ENCODE peak calls at places on chromosomes 4 and X, in eight cellular contexts. One of them, this sample, is unnamed.

GRCh38 chrX:130637591-130637990 is 235.8 kb downstream of the RBMX2 start:
- DNase-seq in left lung: no peak
- DNase-seq in choroid plexus epithelial cell: peak; percentile 77
- DNase-seq in OCI-LY7: no peak
- DNase-seq in H7: no peak
- DNase-seq in MM.1S: no peak
- DNase-seq in astrocyte of the cerebellum: peak; percentile 20
- DNase-seq in ascending aorta: no peak
- DNase-seq in this sample: no peak

GRCh38 chr4:53601251-53601764 is 10.0 kb upstream of the LNX1 start:
- DNase-seq in left lung: no peak
- DNase-seq in choroid plexus epithelial cell: peak; percentile 38
- DNase-seq in OCI-LY7: peak; percentile 56
- DNase-seq in H7: peak; percentile 28
- DNase-seq in MM.1S: peak; percentile 6
- DNase-seq in astrocyte of the cerebellum: no peak
- DNase-seq in ascending aorta: no peak
- DNase-seq in this sample: no peak

GRCh38 chr4:153152453-153153338 is 51.5 kb upstream of the TRIM2 start:
- DNase-seq in left lung: peak; percentile 65
- DNase-seq in choroid plexus epithelial cell: peak; percentile 49
- DNase-seq in OCI-LY7: no peak
- DNase-seq in H7: peak; percentile 57
- DNase-seq in MM.1S: peak; percentile 31
- DNase-seq in astrocyte of the cerebellum: no peak
- DNase-seq in ascending aorta: no peak
- DNase-seq in this sample: no peak

GRCh38 chr4:147351083-147351787 is 129.7 kb upstream of the EDNRA start:
- DNase-seq in left lung: no peak
- DNase-seq in choroid plexus epithelial cell: peak; percentile 34
- DNase-seq in OCI-LY7: no peak
- DNase-seq in H7: no peak
- DNase-seq in MM.1S: no peak
- DNase-seq in astrocyte of the cerebellum: no peak
- DNase-seq in ascending aorta: no peak
- DNase-seq in this sample: no peak

GRCh38 chr4:73406548-73406875 is 2.4 kb downstream of the ALB start:
- DNase-seq in left lung: no peak
- DNase-seq in choroid plexus epithelial cell: no peak
- DNase-seq in OCI-LY7: no peak
- DNase-seq in H7: no peak
- DNase-seq in MM.1S: no peak
- DNase-seq in astrocyte of the cerebellum: no peak
- DNase-seq in ascending aorta: no peak
- DNase-seq in this sample: no peak

GRCh38 chrX:22247169-22247568 is 25.5 kb upstream of the CBLL2 start:
- DNase-seq in left lung: no peak
- DNase-seq in choroid plexus epithelial cell: peak; percentile 48
- DNase-seq in OCI-LY7: no peak
- DNase-seq in H7: no peak
- DNase-seq in MM.1S: no peak
- DNase-seq in astrocyte of the cerebellum: no peak
- DNase-seq in ascending aorta: no peak
- DNase-seq in this sample: no peak

GRCh38 chr4:37483610-37484009 is 202.6 kb downstream of the RELL1 start:
- DNase-seq in left lung: no peak
- DNase-seq in choroid plexus epithelial cell: no peak
- DNase-seq in OCI-LY7: no peak
- DNase-seq in H7: no peak
- DNase-seq in MM.1S: no peak
- DNase-seq in astrocyte of the cerebellum: no peak
- DNase-seq in ascending aorta: no peak
- DNase-seq in this sample: no peak

GRCh38 chrX:148958896-148959295 is 458.5 kb downstream of the AFF2 start:
- DNase-seq in left lung: no peak
- DNase-seq in choroid plexus epithelial cell: no peak
- DNase-seq in OCI-LY7: no peak
- DNase-seq in H7: no peak
- DNase-seq in MM.1S: no peak
- DNase-seq in astrocyte of the cerebellum: no peak
- DNase-seq in ascending aorta: no peak
- DNase-seq in this sample: no peak

GRCh38 chr4:145679520-145679919 is 426 bp upstream of the C4orf51 start:
- DNase-seq in left lung: peak; percentile 66
- DNase-seq in choroid plexus epithelial cell: peak; percentile 80
- DNase-seq in OCI-LY7: no peak
- DNase-seq in H7: no peak
- DNase-seq in MM.1S: no peak
- DNase-seq in astrocyte of the cerebellum: peak; percentile 72
- DNase-seq in ascending aorta: peak; percentile 19
- DNase-seq in this sample: peak; percentile 69

GRCh38 chrX:134692233-134692632 is 34.0 kb upstream of the PLAC1 start:
- DNase-seq in left lung: no peak
- DNase-seq in choroid plexus epithelial cell: no peak
- DNase-seq in OCI-LY7: no peak
- DNase-seq in H7: no peak
- DNase-seq in MM.1S: no peak
- DNase-seq in astrocyte of the cerebellum: no peak
- DNase-seq in ascending aorta: no peak
- DNase-seq in this sample: no peak

GRCh38 chrX:20217279-20217678 is 49.4 kb downstream of the RPS6KA3 start:
- DNase-seq in left lung: no peak
- DNase-seq in choroid plexus epithelial cell: peak; percentile 75
- DNase-seq in OCI-LY7: no peak
- DNase-seq in H7: no peak
- DNase-seq in MM.1S: no peak
- DNase-seq in astrocyte of the cerebellum: peak; percentile 39
- DNase-seq in ascending aorta: no peak
- DNase-seq in this sample: no peak

GRCh38 chrX:84192006-84192405 is 4.0 kb upstream of the RPS6KA6 start:
- DNase-seq in left lung: no peak
- DNase-seq in choroid plexus epithelial cell: no peak
- DNase-seq in OCI-LY7: no peak
- DNase-seq in H7: no peak
- DNase-seq in MM.1S: no peak
- DNase-seq in astrocyte of the cerebellum: no peak
- DNase-seq in ascending aorta: no peak
- DNase-seq in this sample: no peak

GRCh38 chrX:84187501-84188319 is at the start of gene RPS6KA6:
- DNase-seq in left lung: peak; percentile 27
- DNase-seq in choroid plexus epithelial cell: peak; percentile 7
- DNase-seq in OCI-LY7: no peak
- DNase-seq in H7: peak; percentile 40
- DNase-seq in MM.1S: peak; percentile 34
- DNase-seq in astrocyte of the cerebellum: no peak
- DNase-seq in ascending aorta: no peak
- DNase-seq in this sample: no peak

GRCh38 chrX:84186603-84187358 is 1.2 kb downstream of the RPS6KA6 start:
- DNase-seq in left lung: no peak
- DNase-seq in choroid plexus epithelial cell: peak; percentile 0
- DNase-seq in OCI-LY7: no peak
- DNase-seq in H7: no peak
- DNase-seq in MM.1S: peak; percentile 48
- DNase-seq in astrocyte of the cerebellum: no peak
- DNase-seq in ascending aorta: no peak
- DNase-seq in this sample: no peak

GRCh38 chrX:84189125-84189524 is 1.1 kb upstream of the RPS6KA6 start:
- DNase-seq in left lung: no peak
- DNase-seq in choroid plexus epithelial cell: no peak
- DNase-seq in OCI-LY7: no peak
- DNase-seq in H7: no peak
- DNase-seq in MM.1S: no peak
- DNase-seq in astrocyte of the cerebellum: no peak
- DNase-seq in ascending aorta: no peak
- DNase-seq in this sample: no peak

DNA sequence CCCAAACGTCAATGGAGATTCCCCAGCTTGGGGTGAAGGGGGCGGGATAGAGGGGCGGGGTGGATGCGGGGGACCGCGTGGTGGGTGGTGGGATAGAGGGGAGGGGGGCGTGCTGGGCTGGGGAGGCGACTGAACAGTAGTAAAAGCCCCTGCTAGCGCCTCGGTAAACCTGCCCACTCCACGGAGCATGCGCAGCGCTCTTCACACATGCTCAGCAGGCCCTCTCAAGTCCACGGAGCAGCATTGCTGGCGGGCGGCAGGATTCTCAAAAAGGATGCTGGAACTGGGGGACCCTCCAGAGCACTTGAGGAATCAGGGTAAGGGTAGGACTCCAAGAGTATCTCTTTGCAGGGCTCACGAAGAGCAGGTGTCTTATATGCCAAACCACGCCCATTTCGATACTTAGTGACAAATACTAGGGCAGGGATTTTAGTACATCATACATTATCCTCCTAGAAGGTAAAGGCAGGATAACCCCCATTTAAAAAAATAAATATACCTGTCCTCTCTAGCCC is 378 bp upstream of the RPS6KA6 start:
- DNase-seq in left lung: peak; percentile 46
- DNase-seq in choroid plexus epithelial cell: peak; percentile 60
- DNase-seq in OCI-LY7: no peak
- DNase-seq in H7: peak; percentile 57
- DNase-seq in MM.1S: peak; percentile 65
- DNase-seq in astrocyte of the cerebellum: peak; percentile 39
- DNase-seq in ascending aorta: no peak
- DNase-seq in this sample: no peak
- H3K4me3 ChIP-seq in left lung: peak overlapping the region; percentile 39
- H3K4me3 ChIP-seq in choroid plexus epithelial cell: peak overlapping the region; percentile 62
- H3K4me3 ChIP-seq in OCI-LY7: no peak overlapping the region
- H3K4me3 ChIP-seq in H7: peak overlapping the region; percentile 75
- H3K4me3 ChIP-seq in MM.1S: peak overlapping the region; percentile 70
- H3K4me3 ChIP-seq in astrocyte of the cerebellum: peak overlapping the region; percentile 56
- H3K4me3 ChIP-seq in ascending aorta: peak overlapping the region; percentile 81
- H3K4me3 ChIP-seq in this sample: peak overlapping the region; percentile 59

GRCh38 chrX:71911023-71911730 is 532 bp downstream of the NHSL2 start:
- DNase-seq in left lung: no peak
- DNase-seq in choroid plexus epithelial cell: no peak
- DNase-seq in OCI-LY7: no peak
- DNase-seq in H7: peak; percentile 86
- DNase-seq in MM.1S: peak; percentile 42
- DNase-seq in astrocyte of the cerebellum: no peak
- DNase-seq in ascending aorta: no peak
- DNase-seq in this sample: no peak

GRCh38 chrX:71909956-71910355 is 689 bp upstream of the NHSL2 start:
- DNase-seq in left lung: no peak
- DNase-seq in choroid plexus epithelial cell: peak; percentile 25
- DNase-seq in OCI-LY7: no peak
- DNase-seq in H7: peak; percentile 49
- DNase-seq in MM.1S: no peak
- DNase-seq in astrocyte of the cerebellum: no peak
- DNase-seq in ascending aorta: no peak
- DNase-seq in this sample: no peak

GRCh38 chrX:71911731-71912050 is 1.0 kb downstream of the NHSL2 start:
- DNase-seq in left lung: no peak
- DNase-seq in choroid plexus epithelial cell: no peak
- DNase-seq in OCI-LY7: no peak
- DNase-seq in H7: no peak
- DNase-seq in MM.1S: no peak
- DNase-seq in astrocyte of the cerebellum: no peak
- DNase-seq in ascending aorta: no peak
- DNase-seq in this sample: no peak

GRCh38 chrX:71912156-71912555 is 1.5 kb downstream of the NHSL2 start:
- DNase-seq in left lung: no peak
- DNase-seq in choroid plexus epithelial cell: no peak
- DNase-seq in OCI-LY7: no peak
- DNase-seq in H7: no peak
- DNase-seq in MM.1S: no peak
- DNase-seq in astrocyte of the cerebellum: no peak
- DNase-seq in ascending aorta: no peak
- DNase-seq in this sample: no peak

GRCh38 chrX:71910526-71911022 is at the start of gene NHSL2:
- DNase-seq in left lung: no peak
- DNase-seq in choroid plexus epithelial cell: no peak
- DNase-seq in OCI-LY7: no peak
- DNase-seq in H7: peak; percentile 70
- DNase-seq in MM.1S: peak; percentile 50
- DNase-seq in astrocyte of the cerebellum: no peak
- DNase-seq in ascending aorta: no peak
- DNase-seq in this sample: no peak
- H3K4me3 ChIP-seq in left lung: peak within 1 kb of the TSS; percentile 33
- H3K4me3 ChIP-seq in choroid plexus epithelial cell: peak within 1 kb of the TSS; percentile 48
- H3K4me3 ChIP-seq in OCI-LY7: no peak within 1 kb of the TSS
- H3K4me3 ChIP-seq in H7: peak within 1 kb of the TSS; percentile 87
- H3K4me3 ChIP-seq in MM.1S: peak within 1 kb of the TSS; percentile 65
- H3K4me3 ChIP-seq in astrocyte of the cerebellum: peak within 1 kb of the TSS; percentile 37
- H3K4me3 ChIP-seq in ascending aorta: peak within 1 kb of the TSS; percentile 60
- H3K4me3 ChIP-seq in this sample: peak within 1 kb of the TSS; percentile 53

GRCh38 chr4:173525118-173526033 is 4.7 kb downstream of the HAND2 start:
- DNase-seq in left lung: no peak
- DNase-seq in choroid plexus epithelial cell: no peak
- DNase-seq in OCI-LY7: no peak
- DNase-seq in H7: peak; percentile 70
- DNase-seq in MM.1S: no peak
- DNase-seq in astrocyte of the cerebellum: no peak
- DNase-seq in ascending aorta: no peak
- DNase-seq in this sample: no peak

GRCh38 chr4:173527103-173527876 is 2.7 kb downstream of the HAND2 start:
- DNase-seq in left lung: no peak
- DNase-seq in choroid plexus epithelial cell: no peak
- DNase-seq in OCI-LY7: no peak
- DNase-seq in H7: peak; percentile 85
- DNase-seq in MM.1S: no peak
- DNase-seq in astrocyte of the cerebellum: no peak
- DNase-seq in ascending aorta: no peak
- DNase-seq in this sample: no peak

GRCh38 chr4:173528378-173529321 is 1.4 kb downstream of the HAND2 start:
- DNase-seq in left lung: no peak
- DNase-seq in choroid plexus epithelial cell: no peak
- DNase-seq in OCI-LY7: no peak
- DNase-seq in H7: peak; percentile 71
- DNase-seq in MM.1S: no peak
- DNase-seq in astrocyte of the cerebellum: no peak
- DNase-seq in ascending aorta: no peak
- DNase-seq in this sample: no peak

GRCh38 chr4:173526034-173526482 is 4.0 kb downstream of the HAND2 start:
- DNase-seq in left lung: no peak
- DNase-seq in choroid plexus epithelial cell: no peak
- DNase-seq in OCI-LY7: no peak
- DNase-seq in H7: peak; percentile 35
- DNase-seq in MM.1S: no peak
- DNase-seq in astrocyte of the cerebellum: no peak
- DNase-seq in ascending aorta: no peak
- DNase-seq in this sample: no peak

DNA sequence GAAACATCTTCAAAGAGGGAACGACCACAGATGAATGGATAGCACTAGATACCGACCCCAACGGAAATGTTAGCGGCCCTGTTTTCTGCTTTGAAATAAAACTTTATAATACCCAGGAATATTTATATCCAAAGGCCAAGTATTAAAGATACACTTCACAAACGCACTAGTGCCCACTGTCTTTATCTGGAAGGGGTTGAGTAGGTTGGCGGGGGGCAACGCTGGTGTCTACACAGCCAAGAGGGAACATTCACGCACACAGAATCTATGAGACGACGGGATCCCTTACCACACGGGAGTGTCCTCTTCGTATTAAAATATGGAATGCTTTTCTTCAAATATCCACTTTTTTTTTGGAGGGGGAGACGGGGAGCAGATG is 3.3 kb downstream of the HAND2 start:
- DNase-seq in left lung: no peak
- DNase-seq in choroid plexus epithelial cell: no peak
- DNase-seq in OCI-LY7: no peak
- DNase-seq in H7: peak; percentile 7
- DNase-seq in MM.1S: no peak
- DNase-seq in astrocyte of the cerebellum: no peak
- DNase-seq in ascending aorta: no peak
- DNase-seq in this sample: no peak
- H3K4me3 ChIP-seq in left lung: no peak overlapping the region
- H3K4me3 ChIP-seq in choroid plexus epithelial cell: no peak overlapping the region
- H3K4me3 ChIP-seq in OCI-LY7: no peak overlapping the region
- H3K4me3 ChIP-seq in H7: no peak overlapping the region
- H3K4me3 ChIP-seq in MM.1S: no peak overlapping the region
- H3K4me3 ChIP-seq in astrocyte of the cerebellum: no peak overlapping the region
- H3K4me3 ChIP-seq in ascending aorta: peak overlapping the region; percentile 93
- H3K4me3 ChIP-seq in this sample: no peak overlapping the region

GRCh38 chr4:76420901-76421581 is at the start of gene CCDC158:
- DNase-seq in left lung: no peak
- DNase-seq in choroid plexus epithelial cell: no peak
- DNase-seq in OCI-LY7: no peak
- DNase-seq in H7: peak; percentile 37
- DNase-seq in MM.1S: no peak
- DNase-seq in astrocyte of the cerebellum: no peak
- DNase-seq in ascending aorta: no peak
- DNase-seq in this sample: no peak
- H3K4me3 ChIP-seq in left lung: peak within 1 kb of the TSS; percentile 38
- H3K4me3 ChIP-seq in choroid plexus epithelial cell: peak within 1 kb of the TSS; percentile 50
- H3K4me3 ChIP-seq in OCI-LY7: no peak within 1 kb of the TSS
- H3K4me3 ChIP-seq in H7: no peak within 1 kb of the TSS
- H3K4me3 ChIP-seq in MM.1S: no peak within 1 kb of the TSS
- H3K4me3 ChIP-seq in astrocyte of the cerebellum: peak within 1 kb of the TSS; percentile 43
- H3K4me3 ChIP-seq in ascending aorta: peak within 1 kb of the TSS; percentile 65
- H3K4me3 ChIP-seq in this sample: peak within 1 kb of the TSS; percentile 61